ENCODE peak calls at places on chromosomes 7 and 10, in nine cellular contexts. One of them, this sample, is unnamed.
A peak's percentile ranks its signal among the peaks of the same experiment; 100 is the strongest.

GRCh38 chr10:52313350-52314006 is 603 bp upstream of the DKK1 start:
- DNase-seq in sigmoid colon: no peak
- DNase-seq in SK-N-SH: peak; percentile 58
- DNase-seq in K562: no peak
- DNase-seq in stomach: no peak
- DNase-seq in suprapubic skin: no peak
- DNase-seq in HepG2: peak; percentile 52
- DNase-seq in GM12878: no peak
- DNase-seq in transverse colon: peak; percentile 8
- DNase-seq in this sample: no peak

GRCh38 chr7:42236266-42237161 is 495 bp downstream of the GLI3 start:
- DNase-seq in suprapubic skin: peak; percentile 82
- DNase-seq in HepG2: no peak
- DNase-seq in SK-N-SH: peak; percentile 48
- DNase-seq in stomach: no peak
- DNase-seq in K562: no peak
- DNase-seq in sigmoid colon: peak; percentile 84
- DNase-seq in GM12878: no peak
- DNase-seq in transverse colon: peak; percentile 27
- DNase-seq in this sample: peak; percentile 49

GRCh38 chr10:725786-726185 is 36.3 kb upstream of the DIP2C start:
- DNase-seq in K562: no peak
- DNase-seq in GM12878: no peak
- DNase-seq in transverse colon: no peak
- DNase-seq in suprapubic skin: no peak
- DNase-seq in SK-N-SH: no peak
- DNase-seq in sigmoid colon: no peak
- DNase-seq in stomach: no peak
- DNase-seq in HepG2: no peak
- DNase-seq in this sample: no peak

GRCh38 chr7:127504715-127505114 is 80.7 kb downstream of the GCC1 start:
- DNase-seq in GM12878: no peak
- DNase-seq in HepG2: peak; percentile 22
- DNase-seq in suprapubic skin: no peak
- DNase-seq in transverse colon: peak; percentile 12
- DNase-seq in K562: peak; percentile 65
- DNase-seq in sigmoid colon: no peak
- DNase-seq in stomach: no peak
- DNase-seq in SK-N-SH: peak; percentile 42
- DNase-seq in this sample: no peak

GRCh38 chr10:119416855-119417254 is 125.7 kb downstream of the RGS10 start:
- DNase-seq in sigmoid colon: peak; percentile 80
- DNase-seq in suprapubic skin: no peak
- DNase-seq in GM12878: peak; percentile 15
- DNase-seq in SK-N-SH: peak; percentile 80
- DNase-seq in K562: peak; percentile 60
- DNase-seq in transverse colon: peak; percentile 71
- DNase-seq in stomach: peak; percentile 82
- DNase-seq in HepG2: peak; percentile 46
- DNase-seq in this sample: peak; percentile 71

GRCh38 chr10:93995598-93996271 is 2.0 kb downstream of the PLCE1 start:
- DNase-seq in transverse colon: no peak
- DNase-seq in suprapubic skin: no peak
- DNase-seq in K562: no peak
- DNase-seq in SK-N-SH: no peak
- DNase-seq in stomach: no peak
- DNase-seq in HepG2: no peak
- DNase-seq in GM12878: no peak
- DNase-seq in sigmoid colon: no peak
- DNase-seq in this sample: peak; percentile 35

GRCh38 chr7:129281163-129281562 is 56.3 kb downstream of the AHCYL2 start:
- DNase-seq in sigmoid colon: no peak
- DNase-seq in SK-N-SH: no peak
- DNase-seq in suprapubic skin: no peak
- DNase-seq in HepG2: no peak
- DNase-seq in transverse colon: no peak
- DNase-seq in GM12878: no peak
- DNase-seq in stomach: no peak
- DNase-seq in K562: no peak
- DNase-seq in this sample: no peak

GRCh38 chr7:130182990-130183389 is 22.2 kb downstream of the TMEM209 start:
- DNase-seq in suprapubic skin: no peak
- DNase-seq in SK-N-SH: no peak
- DNase-seq in stomach: no peak
- DNase-seq in sigmoid colon: no peak
- DNase-seq in transverse colon: no peak
- DNase-seq in K562: no peak
- DNase-seq in HepG2: no peak
- DNase-seq in GM12878: peak; percentile 5
- DNase-seq in this sample: no peak

GRCh38 chr7:31094271-31094670 is 42.2 kb downstream of the ADCYAP1R1 start:
- DNase-seq in suprapubic skin: peak; percentile 19
- DNase-seq in sigmoid colon: peak; percentile 41
- DNase-seq in K562: no peak
- DNase-seq in stomach: peak; percentile 22
- DNase-seq in GM12878: no peak
- DNase-seq in HepG2: no peak
- DNase-seq in transverse colon: no peak
- DNase-seq in SK-N-SH: no peak
- DNase-seq in this sample: peak; percentile 9

GRCh38 chr7:82444220-82445049 is 858 bp upstream of the CACNA2D1 start:
- DNase-seq in stomach: peak; percentile 48
- DNase-seq in transverse colon: no peak
- DNase-seq in GM12878: no peak
- DNase-seq in suprapubic skin: no peak
- DNase-seq in K562: no peak
- DNase-seq in SK-N-SH: no peak
- DNase-seq in HepG2: no peak
- DNase-seq in sigmoid colon: no peak
- DNase-seq in this sample: no peak

GRCh38 chr10:132859084-132859855 is 73.3 kb upstream of the NKX6-2 start:
- DNase-seq in GM12878: no peak
- DNase-seq in K562: no peak
- DNase-seq in SK-N-SH: no peak
- DNase-seq in HepG2: no peak
- DNase-seq in sigmoid colon: no peak
- DNase-seq in suprapubic skin: peak; percentile 30
- DNase-seq in stomach: no peak
- DNase-seq in transverse colon: no peak
- DNase-seq in this sample: peak; percentile 55

GRCh38 chr10:18214692-18215563 is 74.7 kb downstream of the CACNB2 start:
- DNase-seq in sigmoid colon: peak; percentile 68
- DNase-seq in GM12878: no peak
- DNase-seq in HepG2: peak; percentile 16
- DNase-seq in SK-N-SH: peak; percentile 46
- DNase-seq in suprapubic skin: no peak
- DNase-seq in K562: peak; percentile 47
- DNase-seq in stomach: no peak
- DNase-seq in transverse colon: peak; percentile 60
- DNase-seq in this sample: no peak
- TF ChIP-seq POLR2AphosphoS5 in sigmoid colon: no peak
- TF ChIP-seq POLR2AphosphoS5 in GM12878: no peak
- TF ChIP-seq POLR2AphosphoS5 in HepG2: no peak
- TF ChIP-seq POLR2AphosphoS5 in SK-N-SH: no peak
- TF ChIP-seq POLR2AphosphoS5 in suprapubic skin: no peak
- TF ChIP-seq POLR2AphosphoS5 in K562: no peak
- TF ChIP-seq POLR2AphosphoS5 in stomach: no peak
- TF ChIP-seq POLR2AphosphoS5 in transverse colon: no peak
- TF ChIP-seq POLR2AphosphoS5 in this sample: no peak

DNA sequence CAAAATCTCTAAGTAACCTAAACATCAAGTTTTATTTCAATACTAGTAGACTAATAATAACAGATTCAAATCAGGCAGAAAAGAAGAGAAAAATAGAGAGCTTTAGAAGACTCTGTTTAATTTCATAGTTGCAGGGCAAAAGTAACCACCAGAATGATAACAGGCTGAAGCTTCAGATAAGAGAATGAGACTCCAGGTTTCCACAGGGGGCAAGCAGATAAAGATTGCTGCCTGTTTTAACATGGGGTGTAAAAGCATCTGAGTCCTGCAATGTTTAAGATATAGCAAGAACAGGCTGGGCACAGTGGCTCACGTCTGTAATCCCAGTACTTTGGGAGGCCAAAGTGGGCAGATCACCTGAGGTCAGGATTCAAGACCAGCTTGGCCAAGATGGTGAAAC is 11.0 kb downstream of the CROT start:
- DNase-seq in GM12878: no peak
- DNase-seq in sigmoid colon: no peak
- DNase-seq in transverse colon: no peak
- DNase-seq in HepG2: no peak
- DNase-seq in SK-N-SH: no peak
- DNase-seq in K562: peak; percentile 57
- DNase-seq in stomach: no peak
- DNase-seq in suprapubic skin: no peak
- DNase-seq in this sample: no peak
- TF ChIP-seq EP300 in GM12878: no peak
- TF ChIP-seq EP300 in sigmoid colon: no peak
- TF ChIP-seq EP300 in transverse colon: no peak
- TF ChIP-seq EP300 in HepG2: no peak
- TF ChIP-seq EP300 in SK-N-SH: no peak
- TF ChIP-seq EP300 in K562: peak; percentile 56
- TF ChIP-seq EP300 in stomach: no peak
- TF ChIP-seq EP300 in suprapubic skin: no peak
- TF ChIP-seq EP300 in this sample: no peak

GRCh38 chr10:68103237-68103866 is 5.9 kb upstream of the MYPN start:
- DNase-seq in suprapubic skin: no peak
- DNase-seq in HepG2: no peak
- DNase-seq in GM12878: no peak
- DNase-seq in K562: no peak
- DNase-seq in transverse colon: no peak
- DNase-seq in stomach: no peak
- DNase-seq in SK-N-SH: no peak
- DNase-seq in sigmoid colon: no peak
- DNase-seq in this sample: no peak

GRCh38 chr10:68106656-68107055 is 2.6 kb upstream of the MYPN start:
- DNase-seq in sigmoid colon: no peak
- DNase-seq in stomach: no peak
- DNase-seq in K562: no peak
- DNase-seq in HepG2: no peak
- DNase-seq in suprapubic skin: no peak
- DNase-seq in GM12878: no peak
- DNase-seq in SK-N-SH: no peak
- DNase-seq in transverse colon: no peak
- DNase-seq in this sample: no peak

GRCh38 chr10:68107651-68108449 is 1.4 kb upstream of the MYPN start:
- DNase-seq in K562: no peak
- DNase-seq in SK-N-SH: no peak
- DNase-seq in sigmoid colon: no peak
- DNase-seq in GM12878: no peak
- DNase-seq in stomach: no peak
- DNase-seq in HepG2: no peak
- DNase-seq in suprapubic skin: no peak
- DNase-seq in transverse colon: no peak
- DNase-seq in this sample: no peak

GRCh38 chr10:68103867-68104255 is 5.4 kb upstream of the MYPN start:
- DNase-seq in transverse colon: no peak
- DNase-seq in HepG2: no peak
- DNase-seq in stomach: no peak
- DNase-seq in sigmoid colon: no peak
- DNase-seq in K562: no peak
- DNase-seq in GM12878: no peak
- DNase-seq in SK-N-SH: no peak
- DNase-seq in suprapubic skin: no peak
- DNase-seq in this sample: no peak

GRCh38 chr10:68105820-68106219 is 3.5 kb upstream of the MYPN start:
- DNase-seq in stomach: no peak
- DNase-seq in GM12878: no peak
- DNase-seq in SK-N-SH: no peak
- DNase-seq in transverse colon: no peak
- DNase-seq in K562: no peak
- DNase-seq in HepG2: no peak
- DNase-seq in sigmoid colon: no peak
- DNase-seq in suprapubic skin: no peak
- DNase-seq in this sample: no peak
- TF ChIP-seq POLR2AphosphoS5 in stomach: no peak
- TF ChIP-seq POLR2AphosphoS5 in GM12878: no peak
- TF ChIP-seq POLR2AphosphoS5 in SK-N-SH: no peak
- TF ChIP-seq POLR2AphosphoS5 in transverse colon: no peak
- TF ChIP-seq POLR2AphosphoS5 in K562: no peak
- TF ChIP-seq POLR2AphosphoS5 in HepG2: no peak
- TF ChIP-seq POLR2AphosphoS5 in sigmoid colon: no peak
- TF ChIP-seq POLR2AphosphoS5 in suprapubic skin: no peak
- TF ChIP-seq POLR2AphosphoS5 in this sample: no peak

GRCh38 chr10:15485027-15485426 is 113.9 kb upstream of the FAM171A1 start:
- DNase-seq in sigmoid colon: no peak
- DNase-seq in transverse colon: no peak
- DNase-seq in HepG2: no peak
- DNase-seq in stomach: no peak
- DNase-seq in K562: no peak
- DNase-seq in SK-N-SH: no peak
- DNase-seq in suprapubic skin: no peak
- DNase-seq in GM12878: no peak
- DNase-seq in this sample: no peak

GRCh38 chr10:15486404-15486803 is 115.3 kb upstream of the FAM171A1 start:
- DNase-seq in GM12878: no peak
- DNase-seq in sigmoid colon: no peak
- DNase-seq in HepG2: no peak
- DNase-seq in SK-N-SH: no peak
- DNase-seq in stomach: no peak
- DNase-seq in K562: no peak
- DNase-seq in transverse colon: no peak
- DNase-seq in suprapubic skin: no peak
- DNase-seq in this sample: no peak

GRCh38 chr10:15484128-15484527 is 113.0 kb upstream of the FAM171A1 start:
- DNase-seq in GM12878: no peak
- DNase-seq in SK-N-SH: no peak
- DNase-seq in sigmoid colon: no peak
- DNase-seq in transverse colon: no peak
- DNase-seq in HepG2: no peak
- DNase-seq in K562: no peak
- DNase-seq in stomach: no peak
- DNase-seq in suprapubic skin: no peak
- DNase-seq in this sample: no peak

GRCh38 chr10:15487376-15487775 is 116.3 kb upstream of the FAM171A1 start:
- DNase-seq in transverse colon: no peak
- DNase-seq in SK-N-SH: no peak
- DNase-seq in suprapubic skin: no peak
- DNase-seq in stomach: no peak
- DNase-seq in GM12878: no peak
- DNase-seq in sigmoid colon: no peak
- DNase-seq in HepG2: no peak
- DNase-seq in K562: no peak
- DNase-seq in this sample: no peak

DNA sequence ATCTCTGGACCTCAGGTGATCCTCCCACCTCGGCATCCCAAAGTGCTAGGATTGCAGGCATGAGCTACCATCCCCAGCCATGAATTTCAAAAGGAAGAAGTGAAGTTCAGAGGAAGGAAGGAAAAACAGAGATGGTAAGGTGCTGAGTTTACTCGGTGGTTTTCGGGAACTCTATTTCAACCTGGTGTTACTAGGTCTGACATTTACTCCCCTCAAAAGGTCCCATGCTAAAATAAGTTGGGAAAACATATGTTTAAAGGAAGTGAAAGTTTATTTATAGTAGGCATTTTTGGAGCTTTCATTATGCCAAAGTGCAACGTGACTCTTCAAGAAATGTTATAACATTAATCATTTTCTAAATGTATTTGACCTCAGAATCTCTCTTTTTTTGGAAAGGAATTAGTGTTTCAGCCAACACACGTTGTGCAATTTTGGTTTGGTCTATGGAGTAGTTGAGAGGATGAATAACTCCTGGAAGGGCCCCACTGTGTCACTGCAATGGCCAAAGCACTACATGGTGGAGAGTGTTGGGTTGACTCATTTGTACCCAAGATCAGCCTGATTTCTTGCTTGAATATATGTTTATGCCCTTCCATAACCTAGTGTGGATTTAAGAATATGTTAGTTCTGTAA is 114.7 kb upstream of the FAM171A1 start:
- DNase-seq in stomach: no peak
- DNase-seq in HepG2: no peak
- DNase-seq in SK-N-SH: no peak
- DNase-seq in K562: no peak
- DNase-seq in transverse colon: no peak
- DNase-seq in GM12878: no peak
- DNase-seq in sigmoid colon: no peak
- DNase-seq in suprapubic skin: no peak
- DNase-seq in this sample: no peak
- TF ChIP-seq EP300 in stomach: no peak
- TF ChIP-seq EP300 in HepG2: no peak
- TF ChIP-seq EP300 in SK-N-SH: no peak
- TF ChIP-seq EP300 in K562: no peak
- TF ChIP-seq EP300 in transverse colon: no peak
- TF ChIP-seq EP300 in GM12878: no peak
- TF ChIP-seq EP300 in sigmoid colon: no peak
- TF ChIP-seq EP300 in suprapubic skin: no peak
- TF ChIP-seq EP300 in this sample: no peak